ENCODE peak calls at places on chromosomes 12 and 14, in ten cellular contexts. D is NCI-H774; G is tibial nerve; M is HFF-Myc; E is activated CD8-positive, alpha-beta memory T cell treated with anti-CD3 and anti-CD28 coated beads for 4 hours; X is foreskin fibroblast; T is iPS-NIHi11; J is H4; W is Caki2; A is ACHN. B is an unnamed sample.

GRCh38 chr12:54127538-54128259 is 61.1 kb downstream of the SMUG1 start:
- DNase-seq in D (no peak), G (no peak), M (no peak), E (no peak), X (no peak), T (no peak), J (no peak), W (no peak), A (no peak), B (no peak)

GRCh38 chr12:105369014-105369413 is 38.5 kb downstream of the C12orf75 start:
- DNase-seq in D (no peak), G (no peak), M (no peak), E (no peak), X (peak), T (no peak), J (no peak), W (no peak), A (no peak), B (peak)

GRCh38 chr14:94665121-94665520 is 52.9 kb downstream of the SERPINA3 start:
- DNase-seq in D (no peak), G (peak), M (no peak), E (no peak), X (peak), T (no peak), J (no peak), W (no peak), A (no peak), B (peak)

GRCh38 chr12:79378496-79378895 is 312.3 kb downstream of the PAWR start:
- DNase-seq in D (no peak), G (no peak), M (no peak), E (no peak), X (no peak), T (no peak), J (no peak), W (no peak), A (no peak), B (no peak)

GRCh38 chr12:132677492-132677891 is 9.7 kb downstream of the POLE start:
- DNase-seq in D (no peak), G (no peak), M (no peak), E (no peak), X (no peak), T (no peak), J (no peak), W (no peak), A (no peak), B (no peak)

GRCh38 chr12:97912943-97913342 is 450.3 kb downstream of the RMST start:
- DNase-seq in D (no peak), G (peak), M (no peak), E (no peak), X (peak), T (no peak), J (no peak), W (peak), A (no peak), B (no peak)

GRCh38 chr14:72948481-72949138 is 22.3 kb downstream of the DCAF4 start:
- DNase-seq in D (no peak), G (peak), M (no peak), E (no peak), X (peak), T (peak), J (peak), W (peak), A (peak), B (peak)

GRCh38 chr14:61925043-61925442 is 162.8 kb downstream of the SNAPC1 start:
- DNase-seq in D (no peak), G (no peak), M (no peak), E (no peak), X (peak), T (peak), J (peak), W (no peak), A (peak), B (no peak)

GRCh38 chr14:95520346-95520745 is 3.9 kb upstream of the SYNE3 start:
- DNase-seq in D (no peak), G (no peak), M (no peak), E (no peak), X (no peak), T (no peak), J (no peak), W (no peak), A (no peak), B (no peak)

GRCh38 chr12:3279415-3279780 is 202.2 kb downstream of the TSPAN9 start:
- DNase-seq in D (no peak), G (no peak), M (no peak), E (no peak), X (no peak), T (no peak), J (no peak), W (no peak), A (no peak), B (no peak)

GRCh38 chr12:17470460-17470859 is 619.5 kb downstream of the RERGL start:
- DNase-seq in D (no peak), G (no peak), M (no peak), E (no peak), X (no peak), T (no peak), J (no peak), W (no peak), A (no peak), B (no peak)

GRCh38 chr12:3107071-3107583 is 29.9 kb downstream of the TSPAN9 start:
- DNase-seq in D (no peak), G (no peak), M (no peak), E (no peak), X (peak), T (no peak), J (no peak), W (no peak), A (no peak), B (no peak)

GRCh38 chr14:64507376-64508156 is 3.0 kb downstream of the ZBTB1 start:
- DNase-seq in D (no peak), G (no peak), M (no peak), E (no peak), X (peak), T (no peak), J (no peak), W (peak), A (peak), B (peak)

GRCh38 chr12:89082354-89082753 is 269.9 kb downstream of the DUSP6 start:
- DNase-seq in D (no peak), G (no peak), M (no peak), E (no peak), X (peak), T (no peak), J (no peak), W (no peak), A (no peak), B (no peak)

GRCh38 chr12:13702401-13702800 is 279.0 kb downstream of the GRIN2B start:
- DNase-seq in D (no peak), G (no peak), M (no peak), E (no peak), X (no peak), T (no peak), J (no peak), W (no peak), A (no peak), B (no peak)

GRCh38 chr12:94290353-94290752 is 142.0 kb downstream of the PLXNC1 start:
- DNase-seq in D (no peak), G (no peak), M (no peak), E (no peak), X (peak), T (no peak), J (no peak), W (no peak), A (no peak), B (no peak)

GRCh38 chr12:6241495-6241894 is 41.3 kb downstream of the CD9 start:
- DNase-seq in D (no peak), G (peak), M (no peak), E (no peak), X (no peak), T (peak), J (no peak), W (no peak), A (no peak), B (no peak)

GRCh38 chr12:131387281-131388163 is 323.4 kb upstream of the SFSWAP start:
- DNase-seq in D (no peak), G (no peak), M (no peak), E (no peak), X (no peak), T (no peak), J (no peak), W (no peak), A (no peak), B (no peak)